ENCODE peak calls at places on chromosome 18, in ten cellular contexts. L is colonic mucosa; F is stimulated activated naive CD8-positive, alpha-beta T cell treated with anti-CD3 and anti-CD28 coated beads, Interleukin-15, Interleukin-2, amounts not matched to agents 100 U/mL and 50 U/mL, for 24 hours; M is stimulated activated CD4-positive, alpha-beta T cell treated with anti-CD3 and anti-CD28 coated beads, Interleukin-2, amount 100 ng/mL, for 48 hours; R is astrocyte of the hippocampus; G is ovary; N is erythroblast; Z is fibroblast of villous mesenchyme; V is Calu3; P is HEK293T. K is an unnamed sample.
A peak's percentile ranks its signal among the peaks of the same experiment; 100 is the strongest.

GRCh38 chr18:36828157-36828629 is 609 bp downstream of the TPGS2 start:
- DNase-seq in L (peak; percentile 58), F (peak; percentile 34), M (peak; percentile 7), R (peak; percentile 82), G (no peak), N (peak; percentile 77), Z (peak; percentile 55), V (peak; percentile 42), P (peak; percentile 59), K (peak; percentile 11)

GRCh38 chr18:30280861-30281470 is 761.6 kb downstream of the DSC3 start:
- DNase-seq in L (peak; percentile 25), F (no peak), M (peak; percentile 1), R (peak; percentile 81), G (no peak), N (peak; percentile 33), Z (peak; percentile 46), V (peak; percentile 57), P (peak; percentile 46), K (no peak)

GRCh38 chr18:43405097-43405496 is 127.8 kb upstream of the SYT4 start:
- DNase-seq in L (no peak), F (no peak), M (no peak), R (peak; percentile 27), G (no peak), N (no peak), Z (no peak), V (no peak), P (no peak), K (no peak)

GRCh38 chr18:36025025-36025424 is 42.3 kb downstream of the RPRD1A start:
- DNase-seq in L (no peak), F (no peak), M (no peak), R (no peak), G (no peak), N (no peak), Z (peak; percentile 77), V (no peak), P (no peak), K (no peak)

GRCh38 chr18:37476182-37476581 is 89.4 kb downstream of the CELF4 start:
- DNase-seq in L (peak; percentile 19), F (peak; percentile 25), M (peak; percentile 10), R (peak; percentile 35), G (no peak), N (peak; percentile 52), Z (peak; percentile 16), V (peak; percentile 52), P (peak; percentile 82), K (no peak)

GRCh38 chr18:49668583-49669290 is 106.9 kb downstream of the LIPG start:
- DNase-seq in L (peak; percentile 53), F (no peak), M (no peak), R (peak; percentile 60), G (peak; percentile 55), N (no peak), Z (peak; percentile 45), V (no peak), P (no peak), K (no peak)

GRCh38 chr18:47436871-47437270 is 185.4 kb upstream of the SKOR2 start:
- DNase-seq in L (no peak), F (no peak), M (no peak), R (no peak), G (no peak), N (no peak), Z (no peak), V (no peak), P (no peak), K (no peak)

GRCh38 chr18:50961974-50962373 is 5.9 kb upstream of the ELAC1 start:
- DNase-seq in L (no peak), F (no peak), M (no peak), R (no peak), G (no peak), N (peak; percentile 53), Z (no peak), V (no peak), P (no peak), K (no peak)

GRCh38 chr18:23900979-23901378 is 113.6 kb upstream of the TTC39C start:
- DNase-seq in L (no peak), F (no peak), M (no peak), R (peak; percentile 38), G (no peak), N (no peak), Z (no peak), V (no peak), P (no peak), K (no peak)

GRCh38 chr18:23142285-23142929 is 7.1 kb downstream of the CABLES1 start:
- DNase-seq in L (no peak), F (no peak), M (no peak), R (no peak), G (no peak), N (no peak), Z (no peak), V (no peak), P (no peak), K (no peak)

GRCh38 chr18:48705043-48705442 is 166.2 kb downstream of the CTIF start:
- DNase-seq in L (no peak), F (no peak), M (no peak), R (no peak), G (no peak), N (no peak), Z (no peak), V (no peak), P (no peak), K (no peak)

GRCh38 chr18:52387246-52387645 is 47.2 kb downstream of the DCC start:
- DNase-seq in L (no peak), F (no peak), M (no peak), R (no peak), G (no peak), N (no peak), Z (no peak), V (no peak), P (no peak), K (no peak)

GRCh38 chr18:22723221-22723620 is 209.9 kb upstream of the RBBP8 start:
- DNase-seq in L (no peak), F (no peak), M (no peak), R (no peak), G (no peak), N (no peak), Z (no peak), V (no peak), P (no peak), K (no peak)

K was measured in effector memory CD4-positive, alpha-beta T cell.